ENCODE peak calls at places on chromosome 7, in four cellular contexts. I is CD4-positive, alpha-beta memory T cell; W is CD8-positive, alpha-beta memory T cell; R is psoas muscle. A is an unnamed sample.
A peak's percentile ranks its signal among the peaks of the same experiment; 100 is the strongest.

GRCh38 chr7:2138146-2138765 is 94.5 kb downstream of the MAD1L1 start:
- DNase-seq in W (no peak), R (no peak), I (peak; percentile 27), A (no peak)

GRCh38 chr7:2529161-2530075 is 9.8 kb downstream of the LFNG start:
- DNase-seq in R (peak; percentile 72), W (peak; percentile 60), I (peak; percentile 41), A (peak; percentile 50)

GRCh38 chr7:68420342-68420750 is 1177.9 kb upstream of the AUTS2 start:
- DNase-seq in W (no peak), I (no peak), R (no peak), A (no peak)

GRCh38 chr7:25965405-25966123 is 186.4 kb upstream of the NFE2L3 start:
- DNase-seq in R (no peak), W (no peak), I (no peak), A (no peak)

GRCh38 chr7:26369519-26370385 is 78.1 kb downstream of the SNX10 start:
- DNase-seq in I (peak; percentile 40), W (no peak), R (no peak), A (no peak)

GRCh38 chr7:30657131-30657530 is 25.1 kb downstream of the CRHR2 start:
- DNase-seq in R (no peak), I (no peak), W (no peak), A (no peak)

GRCh38 chr7:73977626-73978618 is 50.1 kb upstream of the ELN start:
- DNase-seq in I (no peak), W (no peak), R (no peak), A (no peak)

GRCh38 chr7:51369746-51370145 is 53.1 kb upstream of the COBL start:
- DNase-seq in W (no peak), R (no peak), I (no peak), A (no peak)

GRCh38 chr7:142939226-142939910 is at the start of gene LLCFC1:
- DNase-seq in R (no peak), W (no peak), I (no peak), A (no peak)

GRCh38 chr7:96143495-96144259 is 178.2 kb downstream of the SLC25A13 start:
- DNase-seq in R (no peak), W (no peak), I (no peak), A (no peak)

GRCh38 chr7:146499970-146500369 is 383.4 kb downstream of the CNTNAP2 start:
- DNase-seq in R (no peak), W (no peak), I (no peak), A (no peak)

GRCh38 chr7:37038706-37039105 is 314.4 kb upstream of the AOAH start:
- DNase-seq in I (no peak), R (no peak), W (no peak), A (no peak)

GRCh38 chr7:36064676-36065075 is 88.4 kb upstream of the EEPD1 start:
- DNase-seq in I (no peak), R (no peak), W (no peak), A (no peak)

GRCh38 chr7:15921576-15921975 is 235.1 kb upstream of the MEOX2 start:
- DNase-seq in I (no peak), R (no peak), W (no peak), A (no peak)

GRCh38 chr7:116802144-116802747 is 60.1 kb upstream of the CAPZA2 start:
- DNase-seq in R (no peak), I (no peak), W (no peak), A (no peak)

GRCh38 chr7:119514326-119514725 is 758.6 kb upstream of the KCND2 start:
- DNase-seq in W (no peak), R (no peak), I (no peak), A (no peak)

GRCh38 chr7:92834661-92835139 is 1.7 kb downstream of the CDK6 start:
- DNase-seq in W (no peak), R (no peak), I (no peak), A (no peak)

GRCh38 chr7:2450198-2451107 is 25.7 kb downstream of the GRIFIN start:
- DNase-seq in W (no peak), I (no peak), R (no peak), A (no peak)

GRCh38 chr7:140342732-140343514 is 55.4 kb downstream of the SLC37A3 start:
- DNase-seq in R (no peak), I (no peak), W (no peak), A (no peak)

GRCh38 chr7:139909379-139910050 is 80.5 kb downstream of the TBXAS1 start:
- DNase-seq in W (no peak), R (no peak), I (no peak), A (no peak)

GRCh38 chr7:142481548-142481947 is 223.7 kb upstream of the PRSS58 start:
- DNase-seq in W (no peak), R (no peak), I (no peak), A (no peak)

GRCh38 chr7:47461161-47461560 is 120.8 kb downstream of the TNS3 start:
- DNase-seq in R (peak; percentile 65), I (no peak), W (no peak), A (no peak)

GRCh38 chr7:47375121-47375551 is 206.8 kb downstream of the TNS3 start:
- DNase-seq in I (no peak), W (no peak), R (no peak), A (no peak)

GRCh38 chr7:155469311-155470185 is 11.6 kb downstream of the EN2 start:
- DNase-seq in I (no peak), R (no peak), W (no peak), A (no peak)

GRCh38 chr7:4845740-4846142 is 16.1 kb downstream of the PAPOLB start:
- DNase-seq in I (no peak), R (no peak), W (no peak), A (no peak)

GRCh38 chr7:131507592-131508331 is 48.7 kb downstream of the PODXL start:
- DNase-seq in I (peak; percentile 72), W (peak; percentile 69), R (peak; percentile 84), A (peak; percentile 61)

GRCh38 chr7:659996-660395 is 66.5 kb upstream of the DNAAF5 start:
- DNase-seq in W (no peak), R (no peak), I (no peak), A (no peak)

GRCh38 chr7:151366872-151367207 is 25.2 kb downstream of the NUB1 start:
- DNase-seq in W (no peak), I (no peak), R (no peak), A (no peak)

GRCh38 chr7:27946351-27946750 is 206.4 kb downstream of the TAX1BP1 start:
- DNase-seq in W (no peak), R (no peak), I (no peak), A (no peak)

GRCh38 chr7:103445228-103446020 is 583 bp downstream of the SLC26A5 start:
- DNase-seq in I (no peak), R (no peak), W (no peak), A (no peak)

GRCh38 chr7:157903715-157904114 is 566.9 kb downstream of the DNAJB6 start:
- DNase-seq in I (no peak), R (no peak), W (no peak), A (no peak)

GRCh38 chr7:157905740-157906461 is 569.1 kb downstream of the DNAJB6 start:
- DNase-seq in I (no peak), R (peak; percentile 23), W (no peak), A (no peak)

GRCh38 chr7:157903296-157903695 is 566.5 kb downstream of the DNAJB6 start:
- DNase-seq in I (no peak), R (no peak), W (no peak), A (no peak)

GRCh38 chr7:157904866-157905215 is 568.0 kb downstream of the DNAJB6 start:
- DNase-seq in R (no peak), I (no peak), W (no peak), A (no peak)

DNA sequence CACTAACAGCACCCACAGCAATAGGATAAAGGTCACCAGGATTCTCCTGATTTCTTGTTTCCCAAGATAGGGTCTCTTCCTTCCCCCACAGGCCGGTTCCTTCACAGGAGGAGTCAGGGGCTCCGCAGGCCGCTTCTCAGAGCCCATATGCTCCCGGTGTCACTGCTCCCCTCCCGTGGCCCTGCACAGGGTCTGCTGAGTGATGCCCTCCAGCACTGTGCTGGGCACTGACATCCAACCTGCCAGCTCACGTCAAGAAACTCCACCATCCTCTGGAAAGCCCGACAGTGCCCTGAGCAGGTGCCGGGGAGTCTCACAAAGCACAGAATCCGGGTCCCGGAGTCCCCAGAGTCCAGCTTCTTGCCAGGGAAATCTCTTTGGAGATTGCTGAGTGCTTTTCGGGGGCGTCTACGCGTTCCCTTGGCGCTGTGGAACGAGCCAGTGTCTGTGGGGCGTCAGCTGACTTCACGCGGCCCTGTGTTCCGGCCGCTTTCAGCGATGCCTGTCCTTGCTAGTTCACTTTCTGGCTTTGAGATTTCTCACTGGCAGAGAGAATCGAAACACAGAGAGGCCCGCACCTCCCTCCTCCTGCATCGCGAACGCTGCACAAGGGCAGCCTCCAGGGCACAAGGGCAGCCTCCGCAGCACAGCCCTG is 567.5 kb downstream of the DNAJB6 start:
- DNase-seq in R (no peak), I (no peak), W (no peak), A (no peak)
- H3K9me3 ChIP-seq in R (no peaks in the 10 kb centered on the region), I (no peaks in the 10 kb centered on the region), W (no peaks in the 10 kb centered on the region), A (no peaks in the 10 kb centered on the region)

DNA sequence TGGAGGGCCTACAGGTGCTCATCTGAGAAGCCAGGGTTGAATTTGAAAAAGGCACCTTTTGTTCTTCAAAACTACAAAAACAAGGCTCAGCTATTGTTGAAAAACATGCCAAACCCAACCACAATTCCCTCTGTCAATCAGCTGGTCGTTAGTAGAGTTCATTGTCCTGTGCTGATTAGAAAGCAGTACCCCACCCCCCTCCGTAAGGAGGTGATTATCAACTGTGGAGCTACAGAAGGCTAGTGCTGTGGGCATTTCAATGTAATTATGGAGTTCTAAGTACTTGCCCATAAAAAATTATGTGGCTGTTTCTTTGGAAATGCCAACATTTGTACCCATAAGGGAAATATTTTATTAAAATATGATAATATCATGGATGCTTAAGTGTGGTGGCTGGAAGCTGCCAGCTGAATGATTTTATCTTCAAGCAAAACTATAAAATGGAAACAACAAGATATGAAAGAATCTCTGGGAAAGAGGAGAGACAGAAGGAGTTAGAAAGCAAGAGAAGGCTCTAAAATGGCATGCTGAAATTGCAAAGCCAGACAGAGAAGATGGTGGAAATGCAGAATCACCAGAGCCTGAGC is 179.6 kb upstream of the LRGUK start:
- DNase-seq in I (no peak), W (no peak), R (no peak), A (no peak)
- H3K9me3 ChIP-seq in I (no peaks in the 10 kb centered on the region), W (no peaks in the 10 kb centered on the region), R (no peaks in the 10 kb centered on the region), A (no peaks in the 10 kb centered on the region)

GRCh38 chr7:64114791-64115190 is 69.6 kb downstream of the ZNF727 start:
- DNase-seq in R (no peak), I (no peak), W (no peak), A (no peak)

GRCh38 chr7:64113981-64114380 is 68.7 kb downstream of the ZNF727 start:
- DNase-seq in W (no peak), R (no peak), I (no peak), A (no peak)
- H3K9me3 ChIP-seq in W (no peaks in the 10 kb centered on the region), R (peaks cover 3% of the 10 kb centered on the region), I (no peaks in the 10 kb centered on the region), A (no peaks in the 10 kb centered on the region)

GRCh38 chr7:158539711-158540146 is 47.9 kb downstream of the PTPRN2 start:
- DNase-seq in I (no peak), W (no peak), R (no peak), A (no peak)
- H3K9me3 ChIP-seq in I (no peaks in the 10 kb centered on the region), W (no peaks in the 10 kb centered on the region), R (no peaks in the 10 kb centered on the region), A (no peaks in the 10 kb centered on the region)

DNA sequence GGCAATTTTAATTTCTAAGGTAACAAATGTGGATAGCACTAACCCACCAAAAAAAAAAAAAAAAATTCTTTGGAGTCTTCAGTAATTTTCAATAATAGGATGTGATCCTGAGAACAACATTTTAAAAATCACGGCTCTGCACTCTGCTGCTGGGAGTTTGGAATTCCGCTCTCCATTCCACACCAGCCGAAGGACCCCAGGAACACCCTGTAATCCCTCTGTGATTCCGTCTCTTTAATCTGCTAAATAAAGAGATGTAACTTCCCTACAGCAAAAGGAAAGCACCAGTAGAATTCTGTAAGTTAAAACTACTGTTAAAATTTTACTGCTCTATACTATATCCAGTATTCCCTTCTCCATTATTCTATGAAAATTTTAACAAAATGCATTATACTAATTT is 284.5 kb downstream of the PTPRN2 start:
- DNase-seq in W (no peak), I (no peak), R (no peak), A (no peak)
- H3K9me3 ChIP-seq in W (no peaks in the 10 kb centered on the region), I (no peaks in the 10 kb centered on the region), R (peaks cover 6% of the 10 kb centered on the region), A (no peaks in the 10 kb centered on the region)

GRCh38 chr7:24637706-24638105 is 64.5 kb downstream of the PALS2 start:
- DNase-seq in R (no peak), W (no peak), I (no peak), A (no peak)
- H3K9me3 ChIP-seq in R (no peaks in the 10 kb centered on the region), W (no peaks in the 10 kb centered on the region), I (no peaks in the 10 kb centered on the region), A (no peaks in the 10 kb centered on the region)

A was measured in T-helper 17 cell.